ENCODE peak calls at places on chromosomes 4 and X, in ten cellular contexts. H is AG10803; O is foreskin fibroblast; F is cardiac fibroblast; E is CD8-positive, alpha-beta T cell; L is adrenal gland; M is left ventricle myocardium inferior; C is OCI-LY7; Q is lower lobe of right lung; G is mucosa of descending colon. I is an unnamed sample.
A peak's percentile ranks its signal among the peaks of the same experiment; 100 is the strongest.

GRCh38 chrX:115214151-115214550 is 19.7 kb downstream of the LRCH2 start:
- DNase-seq in H (no peak), O (no peak), F (no peak), E (no peak), L (no peak), M (no peak), C (no peak), Q (no peak), G (no peak), I (no peak)

GRCh38 chrX:71545364-71545763 is 12.5 kb downstream of the OGT start:
- DNase-seq in H (no peak), O (no peak), F (no peak), E (peak; percentile 33), L (no peak), M (no peak), C (no peak), Q (no peak), G (no peak), I (no peak)

GRCh38 chr4:158020175-158020574 is 152.7 kb downstream of the GASK1B start:
- DNase-seq in H (peak; percentile 88), O (peak; percentile 93), F (peak; percentile 95), E (no peak), L (peak; percentile 48), M (no peak), C (no peak), Q (no peak), G (no peak), I (peak; percentile 91)

GRCh38 chr4:143380651-143381050 is 44.0 kb downstream of the GAB1 start:
- DNase-seq in H (no peak), O (no peak), F (no peak), E (no peak), L (no peak), M (no peak), C (no peak), Q (no peak), G (no peak), I (no peak)

GRCh38 chr4:3118281-3118680 is 43.8 kb downstream of the HTT start:
- DNase-seq in H (no peak), O (no peak), F (no peak), E (no peak), L (no peak), M (no peak), C (no peak), Q (no peak), G (no peak), I (no peak)

GRCh38 chr4:52617467-52618017 is 41.6 kb downstream of the USP46 start:
- DNase-seq in H (no peak), O (no peak), F (no peak), E (no peak), L (no peak), M (no peak), C (no peak), Q (no peak), G (no peak), I (no peak)

GRCh38 chrX:16839852-16840460 is 30.2 kb downstream of the RBBP7 start:
- DNase-seq in H (peak; percentile 71), O (peak; percentile 54), F (peak; percentile 83), E (no peak), L (peak; percentile 68), M (no peak), C (no peak), Q (no peak), G (no peak), I (peak; percentile 81)

GRCh38 chr4:66169341-66169740 is 499.1 kb upstream of the EPHA5 start:
- DNase-seq in H (no peak), O (no peak), F (peak; percentile 60), E (no peak), L (no peak), M (no peak), C (no peak), Q (no peak), G (no peak), I (peak; percentile 55)

GRCh38 chrX:103674531-103675454 is 11.7 kb downstream of the MORF4L2 start:
- DNase-seq in H (no peak), O (no peak), F (no peak), E (no peak), L (no peak), M (no peak), C (no peak), Q (no peak), G (no peak), I (no peak)

GRCh38 chrX:103666202-103667107 is 20.0 kb downstream of the MORF4L2 start:
- DNase-seq in H (no peak), O (no peak), F (no peak), E (no peak), L (no peak), M (no peak), C (no peak), Q (no peak), G (no peak), I (no peak)

GRCh38 chrX:103664363-103664762 is 22.1 kb downstream of the MORF4L2 start:
- DNase-seq in H (no peak), O (no peak), F (no peak), E (no peak), L (no peak), M (no peak), C (no peak), Q (no peak), G (no peak), I (no peak)

GRCh38 chrX:103663921-103664320 is 22.6 kb downstream of the MORF4L2 start:
- DNase-seq in H (no peak), O (no peak), F (no peak), E (no peak), L (no peak), M (no peak), C (no peak), Q (no peak), G (no peak), I (no peak)

DNA sequence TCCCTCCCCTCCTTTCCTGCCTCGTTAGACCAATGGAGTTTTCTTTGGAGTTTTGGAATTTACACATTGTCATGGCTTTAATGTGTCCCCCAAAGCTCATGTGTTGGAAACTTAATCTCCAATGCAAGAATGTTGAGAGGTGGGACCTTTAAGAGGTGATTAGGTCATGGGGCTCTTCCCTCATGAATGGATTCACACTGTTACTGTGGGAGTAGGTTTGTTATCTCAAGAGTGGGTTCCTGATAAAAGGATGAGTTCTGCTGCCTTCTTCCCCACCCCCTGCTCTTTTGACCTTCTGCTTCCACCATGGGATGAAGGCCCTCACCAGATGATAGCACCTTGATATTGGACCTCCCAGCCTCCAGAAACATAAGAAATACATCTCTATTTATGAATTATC is 16.8 kb downstream of the MORF4L2 start:
- DNase-seq in H (no peak), O (no peak), F (no peak), E (no peak), L (no peak), M (no peak), C (no peak), Q (no peak), G (no peak), I (no peak)
- TF ChIP-seq CTCF in H (no peak), O (no peak), F (no peak), E (no peak), L (no peak), M (no peak), C (no peak), Q (no peak), G (no peak), I (no peak)

GRCh38 chrX:9133426-9133825 is 99.5 kb upstream of the FAM9B start:
- DNase-seq in H (peak; percentile 37), O (peak; percentile 29), F (peak; percentile 46), E (no peak), L (no peak), M (no peak), C (no peak), Q (no peak), G (no peak), I (peak; percentile 35)

GRCh38 chrX:9127991-9128390 is 94.1 kb upstream of the FAM9B start:
- DNase-seq in H (no peak), O (no peak), F (no peak), E (no peak), L (no peak), M (no peak), C (no peak), Q (no peak), G (no peak), I (no peak)

GRCh38 chrX:9130031-9130430 is 96.1 kb upstream of the FAM9B start:
- DNase-seq in H (no peak), O (no peak), F (no peak), E (no peak), L (no peak), M (no peak), C (no peak), Q (no peak), G (no peak), I (no peak)

GRCh38 chrX:9132036-9132435 is 98.1 kb upstream of the FAM9B start:
- DNase-seq in H (peak; percentile 29), O (no peak), F (no peak), E (no peak), L (no peak), M (no peak), C (no peak), Q (no peak), G (no peak), I (no peak)

GRCh38 chrX:9131066-9131465 is 97.1 kb upstream of the FAM9B start:
- DNase-seq in H (no peak), O (peak; percentile 16), F (peak; percentile 37), E (no peak), L (no peak), M (no peak), C (no peak), Q (no peak), G (no peak), I (no peak)
- H3K4me3 ChIP-seq in H (no peak overlapping the region), O (no peak overlapping the region), F (no peak overlapping the region), E (no peak overlapping the region), L (no peak overlapping the region), M (no peak overlapping the region), C (no peak overlapping the region), Q (no peak overlapping the region), G (no peak overlapping the region), I (no peak overlapping the region)

DNA sequence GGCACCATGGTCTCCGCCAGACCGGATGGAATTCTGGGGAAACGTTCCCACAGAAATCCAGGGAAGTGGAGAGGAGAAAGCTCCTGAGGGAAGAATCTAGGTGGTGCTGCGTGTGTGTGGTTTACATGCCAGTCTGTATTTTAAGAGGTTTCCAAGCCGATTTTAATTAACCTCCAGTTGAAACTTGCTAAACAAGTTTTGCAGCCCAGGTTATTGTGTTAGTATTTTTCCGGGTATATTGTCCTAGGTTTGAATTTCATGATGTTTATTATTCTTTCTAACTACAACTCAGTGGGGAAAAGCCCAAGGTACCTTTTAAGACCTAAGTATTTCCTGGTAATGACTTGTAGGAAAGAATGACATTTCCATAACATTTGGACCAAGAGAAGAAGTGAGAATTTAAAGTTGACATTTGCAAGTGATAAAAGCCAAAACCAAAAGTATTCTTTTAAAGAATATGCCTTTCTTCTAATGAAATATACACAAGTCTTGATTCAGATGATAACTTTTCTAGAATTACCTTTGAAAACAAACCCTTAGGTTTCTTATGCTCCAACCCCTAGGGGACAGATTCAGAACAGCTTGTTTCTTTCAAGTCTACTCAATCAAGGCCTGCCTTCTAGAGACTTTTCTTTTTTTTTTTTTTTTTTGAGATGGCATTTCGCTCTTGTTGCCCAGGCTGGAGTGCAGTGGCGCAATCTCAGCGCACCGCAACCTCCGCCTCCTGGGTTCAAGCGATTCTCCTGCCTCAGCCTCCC is 14.6 kb downstream of the SAT1 start:
- DNase-seq in H (no peak), O (no peak), F (no peak), E (no peak), L (no peak), M (no peak), C (no peak), Q (no peak), G (no peak), I (no peak)
- TF ChIP-seq CTCF in H (no peak), O (no peak), F (no peak), E (no peak), L (no peak), M (no peak), C (no peak), Q (no peak), G (no peak), I (no peak)

GRCh38 chrX:102714994-102715393 is 2.7 kb downstream of the GPRASP2 start:
- DNase-seq in H (peak; percentile 3), O (no peak), F (no peak), E (no peak), L (no peak), M (no peak), C (no peak), Q (no peak), G (no peak), I (no peak)

GRCh38 chrX:102715967-102716366 is 3.7 kb downstream of the GPRASP2 start:
- DNase-seq in H (no peak), O (no peak), F (no peak), E (no peak), L (no peak), M (no peak), C (no peak), Q (no peak), G (no peak), I (no peak)

GRCh38 chrX:102723456-102723855 is 2.9 kb downstream of the GPRASP3 start:
- DNase-seq in H (no peak), O (no peak), F (peak; percentile 6), E (no peak), L (no peak), M (no peak), C (no peak), Q (no peak), G (no peak), I (no peak)

GRCh38 chrX:102720237-102721168 is at the start of gene GPRASP3:
- DNase-seq in H (peak; percentile 71), O (peak; percentile 50), F (peak; percentile 59), E (peak; percentile 64), L (peak; percentile 57), M (peak; percentile 76), C (no peak), Q (peak; percentile 86), G (peak; percentile 85), I (peak; percentile 67)
- H3K4me3 ChIP-seq in H (peak within 1 kb of the TSS; percentile 72), O (peak within 1 kb of the TSS; percentile 62), F (peak within 1 kb of the TSS; percentile 48), E (peak within 1 kb of the TSS; percentile 62), L (no peak within 1 kb of the TSS), M (peak within 1 kb of the TSS; percentile 66), C (no peak within 1 kb of the TSS), Q (peak within 1 kb of the TSS; percentile 60), G (no peak within 1 kb of the TSS), I (peak within 1 kb of the TSS; percentile 57)

I was measured in fibroblast of pulmonary artery.